ENCODE peak calls at places on chromosome 16, in five cellular contexts. V is A673, M is neuronal stem cell, U is A549, R is breast epithelium. S is an unnamed sample. For H3K9me3, the result is how much of the 10 kb centered on the place peaks cover.

GRCh38 chr16:53626816-53627215 is 76.8 kb downstream of the RPGRIP1L start:
- DNase-seq in V (no peak), M (no peak), U (no peak), R (no peak), S (no peak)

GRCh38 chr16:14283786-14284185 is 212.7 kb downstream of the MRTFB start:
- DNase-seq in U (no peak), R (no peak), V (no peak), M (no peak), S (no peak)

GRCh38 chr16:23500212-23500865 is 10.0 kb downstream of the GGA2 start:
- DNase-seq in R (no peak), U (no peak), M (no peak), V (no peak), S (no peak)

GRCh38 chr16:29664133-29664912 is 1.3 kb downstream of the SPN start:
- DNase-seq in U (no peak), R (no peak), V (no peak), M (no peak), S (no peak)

GRCh38 chr16:55437627-55438026 is 41.4 kb upstream of the MMP2 start:
- DNase-seq in V (no peak), R (no peak), U (no peak), M (no peak), S (no peak)

GRCh38 chr16:24673155-24673554 is 56.3 kb upstream of the TNRC6A start:
- DNase-seq in M (no peak), V (no peak), U (no peak), R (no peak), S (no peak)

GRCh38 chr16:85989863-85990643 is 91.1 kb downstream of the IRF8 start:
- DNase-seq in U (no peak), M (no peak), V (no peak), R (no peak), S (no peak)

GRCh38 chr16:89319628-89319882 is 102.1 kb downstream of the ZNF778 start:
- DNase-seq in M (no peak), U (no peak), R (no peak), V (no peak), S (no peak)

GRCh38 chr16:75997606-75998005 is 271.3 kb upstream of the CPHXL start:
- DNase-seq in R (no peak), U (no peak), V (no peak), M (no peak), S (no peak)

GRCh38 chr16:72645526-72645925 is 402.4 kb downstream of the ZFHX3 start:
- DNase-seq in U (no peak), M (no peak), R (no peak), V (no peak), S (no peak)

GRCh38 chr16:1596516-1596915 is 15.4 kb downstream of the IFT140 start:
- DNase-seq in U (no peak), R (no peak), V (no peak), M (no peak), S (no peak)

GRCh38 chr16:30377812-30378235 is 3.2 kb downstream of the MYL11 start:
- DNase-seq in R (peak), U (peak), V (peak), M (peak), S (peak)

GRCh38 chr16:82980810-82981209 is 354.0 kb downstream of the CDH13 start:
- DNase-seq in R (no peak), M (no peak), U (no peak), V (no peak), S (no peak)

GRCh38 chr16:17160285-17160854 is 310.4 kb downstream of the XYLT1 start:
- DNase-seq in V (no peak), R (no peak), U (no peak), M (peak), S (no peak)

GRCh38 chr16:12569061-12569460 is 234.6 kb downstream of the CPPED1 start:
- DNase-seq in M (no peak), R (no peak), U (no peak), V (no peak), S (no peak)

GRCh38 chr16:84043486-84044107 is 1.0 kb upstream of the SLC38A8 start:
- DNase-seq in M (no peak), R (no peak), U (no peak), V (no peak), S (peak)

GRCh38 chr16:24035127-24035842 is 199.5 kb downstream of the PRKCB start:
- DNase-seq in M (no peak), U (no peak), V (no peak), R (no peak), S (no peak)

GRCh38 chr16:87233928-87234327 is 83.3 kb downstream of the C16orf95 start:
- DNase-seq in R (no peak), V (no peak), U (no peak), M (no peak), S (no peak)

DNA sequence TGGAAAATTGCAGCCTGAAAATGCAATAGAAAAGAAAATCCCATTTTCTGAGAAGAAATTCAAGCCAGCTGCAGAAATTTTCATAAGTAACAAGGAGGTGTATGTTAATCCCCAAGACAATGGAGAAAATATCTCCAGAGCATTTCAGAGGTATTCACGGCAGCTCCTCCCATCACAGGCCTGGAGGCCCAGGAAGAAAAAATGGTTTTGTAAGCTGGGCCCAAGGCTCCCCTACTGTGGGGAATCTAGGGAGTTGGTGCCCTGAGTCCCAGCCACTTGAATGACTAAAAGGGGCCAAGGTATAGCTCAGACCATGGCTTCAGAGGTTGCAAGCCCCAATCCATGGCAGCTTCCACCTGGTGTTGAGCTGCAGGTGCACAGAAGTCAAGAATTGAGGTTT is 93.3 kb upstream of the ZNF267 start:
- DNase-seq in V (no peak), M (no peak), R (no peak), U (no peak), S (no peak)
- H3K9me3 ChIP-seq in V (under half), M (under half), R (half or more), U (under half), S (under half)

GRCh38 chr16:60142991-60143705 is 1409.0 kb upstream of the GOT2 start:
- DNase-seq in V (no peak), M (no peak), U (no peak), R (no peak), S (no peak)

DNA sequence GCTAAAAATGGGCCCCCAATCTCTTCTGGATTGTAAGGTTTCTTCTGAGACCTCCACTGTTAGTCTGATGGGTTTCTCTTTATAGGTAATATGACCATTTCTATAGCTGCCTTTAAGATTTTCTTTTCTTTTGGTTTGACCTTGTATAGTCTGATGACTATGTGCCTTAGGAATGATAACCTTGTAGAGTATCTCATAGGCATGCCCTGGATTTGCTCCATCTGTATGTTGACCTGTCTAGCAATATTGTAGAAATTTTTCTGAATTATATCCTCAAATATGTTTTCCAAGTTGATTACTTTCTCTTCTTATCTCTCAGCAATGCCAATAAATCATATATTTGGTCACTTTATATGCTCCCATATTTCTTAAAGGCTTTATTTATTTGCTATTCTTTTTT is 1403.8 kb upstream of the GOT2 start:
- DNase-seq in U (no peak), V (no peak), R (no peak), M (no peak), S (no peak)
- H3K9me3 ChIP-seq in U (under half), V (under half), R (under half), M (under half), S (under half)

GRCh38 chr16:35687781-35688180 is 2228.4 kb downstream of the TP53TG3F start:
- DNase-seq in M (no peak), U (no peak), V (no peak), R (no peak), S (no peak)

GRCh38 chr16:35689764-35690163 is 2230.4 kb downstream of the TP53TG3F start:
- DNase-seq in M (no peak), V (no peak), R (no peak), U (no peak), S (no peak)

GRCh38 chr16:35692824-35693223 is 2233.4 kb downstream of the TP53TG3F start:
- DNase-seq in M (no peak), R (no peak), U (no peak), V (no peak), S (no peak)

GRCh38 chr16:35690413-35690812 is 2231.0 kb downstream of the TP53TG3F start:
- DNase-seq in U (no peak), V (no peak), R (no peak), M (no peak), S (no peak)

DNA sequence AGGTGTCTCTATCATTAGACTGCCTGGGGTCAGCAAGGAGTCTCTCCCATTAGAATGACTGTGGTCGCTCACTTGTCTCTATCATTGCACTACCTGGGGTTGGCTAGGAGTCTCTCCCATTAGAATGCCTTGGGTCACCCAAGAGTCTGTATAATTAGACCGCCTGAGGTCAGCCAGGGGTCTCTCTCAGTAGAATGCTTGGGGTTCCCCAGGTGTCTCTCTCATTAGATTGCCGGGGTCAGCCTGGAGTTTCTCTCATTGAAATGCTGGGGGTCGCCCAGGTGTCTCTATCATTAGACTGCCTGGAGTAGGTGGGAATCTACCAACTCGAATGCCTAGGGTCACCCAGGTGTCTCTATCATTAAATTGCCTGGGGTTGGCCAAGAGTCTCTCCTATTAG is 2231.6 kb downstream of the TP53TG3F start:
- DNase-seq in M (no peak), U (no peak), V (no peak), R (no peak), S (no peak)
- H3K9me3 ChIP-seq in M (under half), U (under half), V (half or more), R (half or more), S (under half)

GRCh38 chr16:57634171-57634570 is 5.7 kb downstream of the ADGRG1 start:
- DNase-seq in U (no peak), M (no peak), V (no peak), R (no peak), S (no peak)
- H3K9me3 ChIP-seq in U (under half), M (under half), V (under half), R (under half), S (under half)

GRCh38 chr16:20519231-20519630 is 56.9 kb downstream of the ACSM2B start:
- DNase-seq in R (no peak), V (no peak), U (no peak), M (no peak), S (no peak)
- H3K9me3 ChIP-seq in R (under half), V (under half), U (under half), M (under half), S (under half)

DNA sequence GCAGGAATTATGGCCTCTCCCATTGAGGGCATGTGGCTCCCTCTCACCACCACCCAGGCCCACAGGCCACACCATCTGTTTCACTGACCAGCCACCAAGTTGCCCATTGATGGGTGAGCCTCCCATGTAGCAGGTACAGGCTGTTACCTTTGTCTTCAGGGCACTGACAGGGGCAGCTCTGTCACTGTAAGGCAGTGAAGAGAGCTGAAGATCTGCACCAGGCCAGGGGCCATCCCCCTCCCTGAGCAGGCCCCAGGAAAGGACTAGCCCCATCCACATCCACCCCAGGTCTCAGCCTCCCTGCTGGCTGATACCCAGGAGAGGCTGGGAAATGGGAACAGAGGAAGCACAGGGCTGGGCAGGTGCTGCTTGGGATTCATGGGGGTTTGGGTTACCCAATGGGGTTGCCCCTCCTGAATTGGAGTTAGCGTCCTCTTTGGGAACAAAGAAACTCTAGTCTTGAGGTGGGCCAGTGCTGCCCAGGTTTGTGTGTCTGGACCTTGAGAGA is 1691.4 kb downstream of the TP53TG3F start:
- DNase-seq in V (no peak), M (no peak), R (no peak), U (no peak), S (no peak)
- H3K9me3 ChIP-seq in V (half or more), M (under half), R (half or more), U (under half), S (under half)

DNA sequence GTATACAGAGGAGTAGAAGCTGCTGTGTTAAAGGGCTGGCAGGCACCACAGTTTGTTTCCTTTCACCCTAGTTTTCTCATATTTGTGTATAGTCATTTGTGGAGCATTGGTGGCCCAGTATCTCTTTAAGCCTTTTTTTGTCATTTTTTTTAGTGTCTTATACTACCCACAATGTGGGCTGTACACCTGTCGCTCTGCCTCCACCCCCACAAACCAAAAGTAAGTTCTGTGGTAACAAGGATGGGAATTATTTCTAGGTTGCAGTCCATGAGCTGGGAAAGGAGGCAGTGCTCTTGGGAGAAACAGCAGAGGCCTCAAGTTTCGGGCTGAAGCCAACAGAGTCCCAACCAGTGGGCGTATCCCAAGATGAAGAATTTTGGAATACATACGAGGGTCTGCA is 6.2 kb downstream of the ZNF75A start:
- DNase-seq in U (no peak), M (no peak), R (no peak), V (no peak), S (no peak)
- H3K9me3 ChIP-seq in U (half or more), M (half or more), R (half or more), V (half or more), S (under half)